ENCODE peak calls at places on chromosomes 12 and 14, in five cellular contexts. O is ELR, Q is non-pigmented ciliary epithelial cell, V is kidney epithelial cell, C is HFFc6. S is an unnamed sample.

GRCh38 chr12:128844031-128844635 is 9.1 kb upstream of the GLT1D1 start:
- DNase-seq in O (no peak), Q (no peak), V (no peak), C (no peak), S (peak)

GRCh38 chr14:103518416-103519042 is 4.1 kb downstream of the CKB start:
- DNase-seq in O (peak), Q (no peak), V (no peak), C (peak), S (peak)

GRCh38 chr14:86166541-86166940 is 636.6 kb downstream of the FLRT2 start:
- DNase-seq in O (no peak), Q (no peak), V (no peak), C (no peak), S (peak)

GRCh38 chr12:5514016-5514415 is 82.1 kb downstream of the NTF3 start:
- DNase-seq in O (no peak), Q (no peak), V (no peak), C (no peak), S (no peak)

GRCh38 chr12:121812320-121812871 is 8.6 kb downstream of the SETD1B start:
- DNase-seq in O (peak), Q (no peak), V (no peak), C (peak), S (no peak)

GRCh38 chr14:92754956-92755355 is 6.5 kb upstream of the LGMN start:
- DNase-seq in O (no peak), Q (no peak), V (no peak), C (no peak), S (no peak)

GRCh38 chr12:116324684-116325664 is 47.5 kb upstream of the MED13L start:
- DNase-seq in O (no peak), Q (no peak), V (no peak), C (no peak), S (peak)

GRCh38 chr14:103711516-103712431 is 3.5 kb downstream of the XRCC3 start:
- DNase-seq in O (no peak), Q (no peak), V (no peak), C (no peak), S (peak)

GRCh38 chr14:93128785-93129459 is 13.2 kb upstream of the ITPK1 start:
- DNase-seq in O (no peak), Q (no peak), V (no peak), C (no peak), S (no peak)

GRCh38 chr14:58839233-58839632 is 201.5 kb downstream of the DACT1 start:
- DNase-seq in O (no peak), Q (no peak), V (no peak), C (no peak), S (no peak)

GRCh38 chr14:59155886-59156285 is 32.6 kb upstream of the DAAM1 start:
- DNase-seq in O (no peak), Q (no peak), V (no peak), C (no peak), S (no peak)

GRCh38 chr12:27564612-27565213 is 40.7 kb downstream of the PPFIBP1 start:
- DNase-seq in O (peak), Q (no peak), V (no peak), C (no peak), S (no peak)

GRCh38 chr14:79044894-79045624 is 874.9 kb downstream of the NRXN3 start:
- DNase-seq in O (peak), Q (peak), V (peak), C (peak), S (no peak)

GRCh38 chr12:58148405-58148804 is 207.0 kb downstream of the ATP23 start:
- DNase-seq in O (peak), Q (peak), V (peak), C (peak), S (no peak)

GRCh38 chr12:24709201-24709600 is 239.7 kb downstream of the BCAT1 start:
- DNase-seq in O (peak), Q (no peak), V (no peak), C (no peak), S (no peak)

GRCh38 chr12:124295431-124296058 is 652 bp downstream of the RFLNA start:
- DNase-seq in O (no peak), Q (no peak), V (no peak), C (no peak), S (no peak)

GRCh38 chr12:81128930-81129554 is 51.2 kb downstream of the ACSS3 start:
- DNase-seq in O (peak), Q (no peak), V (peak), C (peak), S (peak)

GRCh38 chr14:93113678-93114067 is 2.1 kb downstream of the ITPK1 start:
- DNase-seq in O (no peak), Q (no peak), V (no peak), C (no peak), S (no peak)

GRCh38 chr12:84910549-84911241 is 1.9 kb downstream of the SLC6A15 start:
- DNase-seq in O (peak), Q (no peak), V (no peak), C (no peak), S (no peak)

GRCh38 chr12:129827102-129827873 is 76.5 kb downstream of the TMEM132D start:
- DNase-seq in O (no peak), Q (no peak), V (no peak), C (no peak), S (no peak)

GRCh38 chr14:89165189-89165809 is 251.7 kb downstream of the FOXN3 start:
- DNase-seq in O (no peak), Q (no peak), V (no peak), C (no peak), S (no peak)

GRCh38 chr14:105069887-105070759 is 4.9 kb upstream of the GPR132 start:
- DNase-seq in O (peak), Q (no peak), V (no peak), C (no peak), S (no peak)

GRCh38 chr12:49838973-49839633 is 3.8 kb downstream of the BCDIN3D start:
- DNase-seq in O (peak), Q (no peak), V (no peak), C (peak), S (peak)

GRCh38 chr12:91111366-91112321 is at the start of gene LUM:
- DNase-seq in O (peak), Q (peak), V (no peak), C (peak), S (no peak)

GRCh38 chr12:48142818-48143674 is 14.3 kb downstream of the ASB8 start:
- DNase-seq in O (no peak), Q (no peak), V (no peak), C (no peak), S (no peak)

GRCh38 chr14:91929700-91930099 is 17.8 kb downstream of the FBLN5 start:
- DNase-seq in O (no peak), Q (no peak), V (no peak), C (no peak), S (no peak)

GRCh38 chr12:78442454-78442801 is 422.1 kb upstream of the SYT1 start:
- DNase-seq in O (peak), Q (no peak), V (no peak), C (peak), S (no peak)

GRCh38 chr14:22220427-22220826 is 368.6 kb downstream of the DAD1 start:
- DNase-seq in O (no peak), Q (no peak), V (no peak), C (peak), S (no peak)

GRCh38 chr12:106039242-106039641 is 99.5 kb downstream of the NUAK1 start:
- DNase-seq in O (no peak), Q (no peak), V (no peak), C (no peak), S (no peak)

GRCh38 chr14:101575581-101575980 is 14.3 kb downstream of the DIO3 start:
- DNase-seq in O (no peak), Q (no peak), V (no peak), C (no peak), S (no peak)

GRCh38 chr14:100617715-100618693 is 30.8 kb upstream of the BEGAIN start:
- DNase-seq in O (no peak), Q (no peak), V (no peak), C (no peak), S (peak)

GRCh38 chr12:122394626-122395194 is 27.8 kb downstream of the CLIP1 start:
- DNase-seq in O (no peak), Q (no peak), V (no peak), C (peak), S (no peak)

GRCh38 chr14:95535226-95536021 is 574 bp downstream of the GLRX5 start:
- DNase-seq in O (no peak), Q (no peak), V (no peak), C (no peak), S (peak)

GRCh38 chr12:88181881-88182280 is 39.8 kb downstream of the TMTC3 start:
- DNase-seq in O (no peak), Q (no peak), V (no peak), C (no peak), S (no peak)

S was measured in DND-41.